ENCODE peak calls at places on chromosome 4, in five cellular contexts. N, A, R, O and Y are unnamed samples.

GRCh38 chr4:74800310-74800709 is 6.0 kb upstream of the BTC start:
- DNase-seq in A (no peak), N (no peak), O (no peak), R (no peak), Y (no peak)

GRCh38 chr4:47873877-47874571 is 36.2 kb upstream of the CORIN start:
- DNase-seq in N (no peak), O (no peak), R (no peak), A (no peak), Y (no peak)

GRCh38 chr4:26288308-26288982 is 32.4 kb upstream of the RBPJ start:
- DNase-seq in N (no peak), R (no peak), O (no peak), A (peak), Y (peak)

GRCh38 chr4:145279122-145279960 is 99.0 kb upstream of the OTUD4 start:
- DNase-seq in A (no peak), N (peak), R (no peak), O (no peak), Y (peak)

GRCh38 chr4:107519057-107519456 is 201.0 kb downstream of the PAPSS1 start:
- DNase-seq in R (no peak), O (peak), N (peak), A (no peak), Y (peak)

GRCh38 chr4:185472063-185472542 is 570 bp upstream of the CCDC110 start:
- DNase-seq in N (peak), R (no peak), A (no peak), O (no peak), Y (no peak)

GRCh38 chr4:83552924-83553323 is 17.0 kb downstream of the GPAT3 start:
- DNase-seq in R (peak), O (no peak), N (no peak), A (no peak), Y (peak)

GRCh38 chr4:24214796-24215195 is 324.9 kb upstream of the PPARGC1A start:
- DNase-seq in N (no peak), O (no peak), R (no peak), A (no peak), Y (no peak)

GRCh38 chr4:185520119-185520518 is 15.2 kb downstream of the PDLIM3 start:
- DNase-seq in A (no peak), R (no peak), O (no peak), N (no peak), Y (peak)

GRCh38 chr4:6991771-6992557 is 51.2 kb upstream of the TADA2B start:
- DNase-seq in O (no peak), A (no peak), R (no peak), N (peak), Y (peak)

GRCh38 chr4:1331591-1332353 is 15.2 kb upstream of the UVSSA start:
- DNase-seq in A (no peak), R (no peak), O (no peak), N (no peak), Y (no peak)

GRCh38 chr4:1332686-1333085 is 14.3 kb upstream of the UVSSA start:
- DNase-seq in A (no peak), N (no peak), R (no peak), O (no peak), Y (no peak)

GRCh38 chr4:1329408-1330371 is 17.3 kb upstream of the UVSSA start:
- DNase-seq in N (no peak), R (no peak), O (no peak), A (no peak), Y (no peak)

GRCh38 chr4:1333256-1333655 is 13.8 kb upstream of the UVSSA start:
- DNase-seq in N (no peak), A (no peak), R (no peak), O (no peak), Y (no peak)

GRCh38 chr4:1330761-1331590 is 16.0 kb upstream of the UVSSA start:
- DNase-seq in R (no peak), O (no peak), N (peak), A (no peak), Y (no peak)
- TF ChIP-seq MXI1 in R (no peak), O (no peak), N (no peak), A (no peak), Y (no peak)

GRCh38 chr4:126361287-126361686 is 1046.5 kb downstream of the FAT4 start:
- DNase-seq in N (no peak), A (no peak), O (no peak), R (no peak), Y (no peak)

GRCh38 chr4:126364290-126364978 is 1049.7 kb downstream of the FAT4 start:
- DNase-seq in R (no peak), A (no peak), N (no peak), O (no peak), Y (peak)
- TF ChIP-seq MXI1 in R (no peak), A (no peak), N (no peak), O (no peak), Y (no peak)

DNA sequence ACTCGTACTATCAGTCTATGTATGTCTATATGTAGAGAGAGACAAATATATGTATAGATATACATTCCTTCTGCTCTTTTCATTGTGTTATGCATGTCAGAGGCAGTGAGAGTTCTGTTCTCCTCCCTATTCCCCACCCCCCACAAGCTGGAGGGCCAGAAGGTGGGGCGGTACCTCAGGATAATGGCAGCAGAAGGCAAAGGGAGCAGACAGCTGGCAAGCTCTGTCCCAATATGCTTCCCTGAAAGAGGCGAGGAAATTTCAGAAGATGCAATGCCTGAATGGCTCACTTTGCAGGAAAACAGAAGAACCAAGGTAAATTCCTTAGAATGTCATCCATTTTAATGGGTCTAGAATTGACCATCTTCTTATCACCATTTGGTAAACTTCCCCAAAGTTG is 114.4 kb downstream of the NAA11 start:
- DNase-seq in O (no peak), R (peak), N (no peak), A (no peak), Y (no peak)
- TF ChIP-seq MXI1 in O (no peak), R (no peak), N (no peak), A (no peak), Y (no peak)

GRCh38 chr4:99816611-99817309 is at the start of gene DAPP1:
- DNase-seq in O (no peak), N (no peak), A (peak), R (no peak), Y (no peak)
- TF ChIP-seq MXI1 in O (no peak), N (no peak), A (peak), R (no peak), Y (no peak)

GRCh38 chr4:93147524-93148212 is 680.9 kb upstream of the ATOH1 start:
- DNase-seq in O (no peak), A (no peak), N (no peak), R (no peak), Y (no peak)
- TF ChIP-seq MXI1 in O (no peak), A (no peak), N (no peak), R (no peak), Y (no peak)

DNA sequence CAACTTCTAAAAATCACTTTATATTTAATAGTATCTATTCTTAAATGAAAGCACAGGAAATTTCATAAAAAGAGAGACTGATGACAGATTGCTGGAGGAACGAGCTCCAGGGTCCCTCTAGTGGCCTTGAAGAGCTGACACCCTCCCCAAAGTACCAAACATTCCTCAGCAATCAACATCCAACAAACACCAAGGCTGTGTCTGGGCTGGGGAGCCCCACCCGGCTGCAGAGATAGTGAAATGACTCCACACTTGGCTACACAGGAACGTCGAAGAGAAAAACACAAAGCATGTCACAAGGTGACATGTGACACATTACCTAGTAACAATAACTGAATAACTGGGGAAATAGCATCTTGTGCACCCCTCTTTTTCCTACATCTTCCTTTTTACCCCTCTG is 45.6 kb downstream of the SLC39A8 start:
- DNase-seq in N (peak), O (peak), A (no peak), R (peak), Y (peak)
- TF ChIP-seq MXI1 in N (no peak), O (no peak), A (no peak), R (no peak), Y (no peak)